ENCODE peak calls at places on chromosomes 7 and 10, in eight cellular contexts. T is SK-N-SH, D is A549, R is HepG2, S is HCT116, Z is endothelial cell of umbilical vein, F is H1, M is GM12878. G is an unnamed sample.

GRCh38 chr7:3888096-3888495 is 587.0 kb downstream of the SDK1 start:
- DNase-seq in T (no peak), D (no peak), R (no peak), S (no peak), Z (no peak), F (no peak), M (no peak), G (no peak)

GRCh38 chr10:52779541-52780390 is 7.2 kb upstream of the MBL2 start:
- DNase-seq in T (peak; percentile 81), D (peak; percentile 62), R (peak; percentile 64), S (peak; percentile 45), Z (peak; percentile 70), F (peak; percentile 73), M (no peak), G (peak; percentile 71)

GRCh38 chr10:103549349-103549685 is 55.8 kb downstream of the NEURL1 start:
- DNase-seq in T (peak; percentile 3), D (no peak), R (no peak), S (no peak), Z (no peak), F (no peak), M (no peak), G (no peak)

GRCh38 chr7:74480861-74481417 is 27.2 kb downstream of the GTF2IRD1 start:
- DNase-seq in T (no peak), D (peak; percentile 85), R (no peak), S (no peak), Z (peak; percentile 66), F (no peak), M (no peak), G (peak; percentile 56)

GRCh38 chr7:152673902-152674301 is 2.0 kb downstream of the XRCC2 start:
- DNase-seq in T (no peak), D (no peak), R (no peak), S (no peak), Z (no peak), F (no peak), M (no peak), G (no peak)

GRCh38 chr7:117399820-117400422 is 27.4 kb downstream of the ASZ1 start:
- DNase-seq in T (no peak), D (no peak), R (no peak), S (no peak), Z (no peak), F (no peak), M (no peak), G (peak; percentile 12)

GRCh38 chr10:63588436-63589180 is 67.4 kb downstream of the REEP3 start:
- DNase-seq in T (no peak), D (peak; percentile 17), R (no peak), S (no peak), Z (peak; percentile 57), F (no peak), M (no peak), G (no peak)

GRCh38 chr10:132399117-132400035 is 2.4 kb downstream of the PWWP2B start:
- DNase-seq in T (no peak), D (no peak), R (no peak), S (no peak), Z (no peak), F (no peak), M (no peak), G (no peak)

GRCh38 chr10:85610381-85611092 is 756.1 kb downstream of the GRID1 start:
- DNase-seq in T (no peak), D (no peak), R (no peak), S (no peak), Z (no peak), F (no peak), M (no peak), G (no peak)

GRCh38 chr7:130912910-130913720 is 179.1 kb upstream of the KLF14 start:
- DNase-seq in T (no peak), D (peak; percentile 91), R (peak; percentile 71), S (peak; percentile 91), Z (peak; percentile 97), F (no peak), M (peak; percentile 80), G (peak; percentile 98)

GRCh38 chr10:65581426-65582026 is 1344.3 kb upstream of the LRRTM3 start:
- DNase-seq in T (no peak), D (no peak), R (no peak), S (no peak), Z (no peak), F (no peak), M (no peak), G (no peak)

GRCh38 chr7:147999962-148000361 is 590.6 kb upstream of the C7orf33 start:
- DNase-seq in T (no peak), D (no peak), R (no peak), S (no peak), Z (no peak), F (peak; percentile 57), M (no peak), G (no peak)

GRCh38 chr7:89887489-89887888 is 266.8 kb upstream of the STEAP1 start:
- DNase-seq in T (no peak), D (peak; percentile 12), R (peak; percentile 56), S (no peak), Z (no peak), F (no peak), M (no peak), G (no peak)

GRCh38 chr10:68107651-68108449 is 1.4 kb upstream of the MYPN start:
- DNase-seq in T (no peak), D (no peak), R (no peak), S (no peak), Z (no peak), F (no peak), M (no peak), G (no peak)
- H3K4me3 ChIP-seq in T (no peak overlapping the region), D (no peak overlapping the region), R (no peak overlapping the region), S (no peak overlapping the region), Z (no peak overlapping the region), F (no peak overlapping the region), M (no peak overlapping the region), G (no peak overlapping the region)

GRCh38 chr10:109887272-109887671 is 36.0 kb downstream of the XPNPEP1 start:
- DNase-seq in T (no peak), D (no peak), R (no peak), S (no peak), Z (no peak), F (no peak), M (no peak), G (no peak)
- TF ChIP-seq MAX in T (no peak), D (no peak), R (no peak), S (no peak), Z (no peak), F (no peak), M (no peak), G (no peak)

DNA sequence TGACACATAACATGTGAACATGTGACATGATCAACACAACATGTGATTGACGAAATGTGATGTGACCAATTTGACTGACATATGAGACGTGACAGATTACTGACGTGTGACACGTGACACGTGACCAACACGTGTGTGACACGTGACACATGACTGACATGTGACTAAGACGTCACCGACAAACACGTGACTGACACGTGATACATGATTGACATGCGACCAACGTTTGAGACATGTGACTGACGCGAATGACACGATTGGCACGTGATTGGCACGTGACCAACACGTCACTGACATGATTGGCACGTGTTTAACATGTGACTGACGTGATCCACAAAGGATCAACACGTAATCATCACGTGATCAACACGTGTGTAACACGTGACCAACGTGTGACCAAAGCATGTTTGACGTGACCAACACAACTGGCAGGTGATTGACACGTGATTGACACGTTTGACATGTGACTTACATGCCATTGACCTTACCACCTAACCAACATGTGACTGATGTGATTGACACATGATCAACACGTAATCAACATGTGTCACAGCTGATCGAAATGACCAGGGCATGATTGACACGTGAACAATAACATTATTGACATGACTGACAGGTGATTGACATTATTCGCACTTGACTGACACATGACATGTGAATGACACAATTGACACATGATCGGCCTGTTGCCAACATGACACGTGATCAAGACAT is 23.7 kb downstream of the CRPPA start:
- DNase-seq in T (no peak), D (peak; percentile 10), R (no peak), S (no peak), Z (peak; percentile 5), F (no peak), M (no peak), G (no peak)
- H3K4me3 ChIP-seq in T (no peak overlapping the region), D (no peak overlapping the region), R (no peak overlapping the region), S (no peak overlapping the region), Z (no peak overlapping the region), F (no peak overlapping the region), M (no peak overlapping the region), G (no peak overlapping the region)

DNA sequence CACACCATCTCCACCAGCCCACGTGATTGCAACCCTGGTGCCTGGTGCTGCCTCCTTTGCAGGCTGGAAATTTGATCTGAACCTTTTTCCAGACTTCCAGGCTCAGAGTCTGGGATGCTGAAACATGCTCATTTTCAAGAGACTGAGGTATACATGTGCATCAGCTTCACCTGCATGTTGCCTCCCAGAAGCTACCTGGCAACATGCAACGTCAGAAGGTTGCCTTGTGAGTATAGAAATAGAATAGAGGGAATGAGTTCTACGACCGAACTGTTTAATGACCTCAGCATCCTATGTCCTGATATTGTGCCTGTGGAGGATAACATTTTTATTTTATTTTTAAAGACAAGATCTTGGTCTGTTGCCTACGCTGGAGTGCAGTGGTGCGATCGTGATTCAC is 1.9 kb upstream of the ZNF212 start:
- DNase-seq in T (peak; percentile 42), D (no peak), R (no peak), S (no peak), Z (no peak), F (no peak), M (no peak), G (no peak)
- TF ChIP-seq MAX in T (no peak), D (no peak), R (no peak), S (no peak), Z (no peak), F (no peak), M (no peak), G (no peak)

DNA sequence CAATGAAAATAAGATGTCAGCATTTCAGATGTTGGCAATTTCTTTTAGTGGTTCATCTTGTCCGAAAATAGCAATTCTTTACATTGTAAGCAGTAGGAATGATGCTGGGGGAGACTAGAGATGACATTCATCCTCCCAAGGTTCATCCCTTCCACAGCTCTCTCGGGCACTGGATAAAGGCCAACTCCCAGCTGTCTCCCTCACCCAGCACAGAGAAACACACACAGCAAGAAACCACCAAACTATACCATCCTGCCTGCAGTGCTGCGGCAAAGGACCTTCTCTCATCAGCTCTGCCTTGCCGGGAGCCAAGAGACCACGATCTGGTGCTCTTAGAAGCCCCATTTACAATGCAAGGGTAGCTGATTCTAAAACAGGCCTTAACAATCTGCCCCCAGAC is 5.0 kb downstream of the FGFR2 start:
- DNase-seq in T (no peak), D (no peak), R (no peak), S (no peak), Z (no peak), F (no peak), M (no peak), G (no peak)
- H3K4me3 ChIP-seq in T (no peak overlapping the region), D (no peak overlapping the region), R (no peak overlapping the region), S (no peak overlapping the region), Z (no peak overlapping the region), F (no peak overlapping the region), M (no peak overlapping the region), G (no peak overlapping the region)

G was measured in NB4.